ENCODE peak calls at places on chromosomes 3 and 15, in five cellular contexts. O is NCI-H1105, C is amniotic stem cell, W is H9, J is LoVo. L is an unnamed sample.

GRCh38 chr3:52873433-52874159 is 23.8 kb downstream of the STIMATE start:
- DNase-seq in J (no peak), O (no peak), C (no peak), W (no peak), L (no peak)

GRCh38 chr15:78105541-78106241 is 13.3 kb downstream of the SH2D7 start:
- DNase-seq in J (no peak), W (no peak), C (no peak), O (no peak), L (no peak)

GRCh38 chr15:71201471-71201870 is 86.2 kb downstream of the THSD4 start:
- DNase-seq in C (no peak), W (no peak), J (peak), O (peak), L (no peak)

GRCh38 chr3:152719264-152719663 is 115.7 kb upstream of the P2RY1 start:
- DNase-seq in W (no peak), O (no peak), C (no peak), J (peak), L (no peak)

GRCh38 chr3:156171517-156172267 is 51.3 kb downstream of the KCNAB1 start:
- DNase-seq in W (no peak), J (no peak), O (peak), C (no peak), L (no peak)

GRCh38 chr3:46993986-46994385 is 14.5 kb downstream of the NBEAL2 start:
- DNase-seq in C (no peak), O (no peak), W (no peak), J (no peak), L (no peak)

GRCh38 chr3:129486057-129487035 is 42.1 kb upstream of the RHO start:
- DNase-seq in O (no peak), J (no peak), C (no peak), W (no peak), L (no peak)

GRCh38 chr15:69056365-69056764 is 41.9 kb downstream of the NOX5 start:
- DNase-seq in J (peak), C (no peak), W (no peak), O (no peak), L (peak)

GRCh38 chr3:169966951-169967915 is 626 bp downstream of the SEC62 start:
- DNase-seq in O (peak), J (peak), W (no peak), C (no peak), L (no peak)

GRCh38 chr3:35950045-35950444 is 310.7 kb downstream of the ARPP21 start:
- DNase-seq in O (no peak), C (no peak), W (no peak), J (no peak), L (no peak)

GRCh38 chr15:82922737-82923136 is 29.8 kb downstream of the HOMER2 start:
- DNase-seq in C (no peak), W (no peak), J (no peak), O (no peak), L (no peak)

GRCh38 chr3:43786102-43786952 is 95.6 kb downstream of the ABHD5 start:
- DNase-seq in C (no peak), W (peak), J (no peak), O (no peak), L (no peak)

GRCh38 chr3:10546181-10546624 is 40.8 kb upstream of the ATP2B2 start:
- DNase-seq in O (no peak), W (peak), C (no peak), J (no peak), L (no peak)

GRCh38 chr15:25710184-25710583 is 152.9 kb downstream of the ATP10A start:
- DNase-seq in C (no peak), O (no peak), J (peak), W (peak), L (peak)

GRCh38 chr3:126147147-126147931 is 33.0 kb downstream of the ALDH1L1 start:
- DNase-seq in O (no peak), J (no peak), C (no peak), W (peak), L (no peak)

GRCh38 chr3:139745831-139746230 is 68.1 kb upstream of the NMNAT3 start:
- DNase-seq in O (no peak), J (no peak), W (no peak), C (peak), L (no peak)

GRCh38 chr3:79052054-79052681 is 715.6 kb downstream of the ROBO1 start:
- DNase-seq in J (no peak), W (no peak), C (no peak), O (no peak), L (no peak)

GRCh38 chr15:66743703-66744536 is 41.9 kb downstream of the SMAD6 start:
- DNase-seq in C (no peak), W (no peak), O (no peak), J (no peak), L (no peak)

GRCh38 chr15:33068007-33068441 is 126.5 kb downstream of the FMN1 start:
- DNase-seq in J (peak), O (no peak), C (peak), W (peak), L (peak)

GRCh38 chr15:59741274-59741906 is 52.3 kb upstream of the BNIP2 start:
- DNase-seq in J (no peak), W (peak), C (no peak), O (peak), L (peak)

GRCh38 chr15:74040115-74040850 is 42.1 kb downstream of the GOLGA6A start:
- DNase-seq in W (peak), C (peak), J (peak), O (no peak), L (no peak)

GRCh38 chr15:63165166-63165859 is 8.0 kb upstream of the RPS27L start:
- DNase-seq in W (no peak), O (no peak), J (no peak), C (no peak), L (no peak)

GRCh38 chr3:197951392-197951990 is 1.5 kb downstream of the RPL35A start:
- DNase-seq in O (no peak), J (no peak), W (no peak), C (no peak), L (no peak)

GRCh38 chr3:118472586-118472985 is 562.1 kb downstream of the IGSF11 start:
- DNase-seq in J (no peak), W (no peak), O (no peak), C (no peak), L (no peak)

GRCh38 chr3:58728723-58729122 is 62.1 kb upstream of the FAM3D start:
- DNase-seq in C (no peak), J (no peak), O (no peak), W (no peak), L (no peak)

GRCh38 chr3:157238527-157238926 is 78.6 kb upstream of the CCNL1 start:
- DNase-seq in C (no peak), J (no peak), W (no peak), O (no peak), L (no peak)

GRCh38 chr15:23687143-23687470 is at the start of gene NDN:
- DNase-seq in W (peak), C (no peak), O (no peak), J (no peak), L (no peak)

GRCh38 chr3:118960876-118961275 is 73.8 kb downstream of the IGSF11 start:
- DNase-seq in O (no peak), W (no peak), J (no peak), C (no peak), L (no peak)

GRCh38 chr15:20349774-20350498 is 191.7 kb downstream of the GOLGA6L6 start:
- DNase-seq in O (no peak), J (no peak), W (peak), C (no peak), L (peak)

GRCh38 chr3:48856469-48856868 is 8.8 kb upstream of the PRKAR2A start:
- DNase-seq in J (no peak), W (no peak), O (no peak), C (no peak), L (no peak)

GRCh38 chr15:49103002-49103401 is 52.4 kb downstream of the COPS2 start:
- DNase-seq in J (no peak), W (no peak), O (no peak), C (peak), L (no peak)

GRCh38 chr15:32774022-32774421 is 56.2 kb downstream of the GREM1 start:
- DNase-seq in O (no peak), C (peak), J (peak), W (no peak), L (peak)

GRCh38 chr15:47296911-47297310 is 420.4 kb upstream of the SEMA6D start:
- DNase-seq in C (no peak), W (no peak), J (no peak), O (no peak), L (no peak)

GRCh38 chr15:95760508-95760907 is 570.0 kb upstream of the NR2F2 start:
- DNase-seq in J (no peak), O (no peak), W (peak), C (no peak), L (peak)

GRCh38 chr3:24145981-24146822 is 201.1 kb downstream of the NR1D2 start:
- DNase-seq in O (no peak), C (peak), W (no peak), J (peak), L (peak)

GRCh38 chr15:41982133-41982930 is 10.0 kb upstream of the EHD4 start:
- DNase-seq in J (no peak), O (no peak), W (no peak), C (no peak), L (no peak)

GRCh38 chr3:13150624-13151023 is 77.4 kb upstream of the IQSEC1 start:
- DNase-seq in C (no peak), J (no peak), W (no peak), O (no peak), L (no peak)

GRCh38 chr3:48112813-48113212 is 75.4 kb downstream of the CDC25A start:
- DNase-seq in O (no peak), J (no peak), C (no peak), W (no peak), L (no peak)

GRCh38 chr3:94019659-94020058 is 8.7 kb downstream of the STX19 start:
- DNase-seq in W (no peak), C (no peak), O (no peak), J (no peak), L (no peak)

L was measured in Caco-2.